ENCODE peak calls at places on chromosome 7, in four cellular contexts. H is SK-N-SH, Y is HepG2, X is GM12878. E is an unnamed sample.

GRCh38 chr7:15215611-15216010 is 313.1 kb upstream of the DGKB start:
- DNase-seq in H (no peak), X (no peak), Y (no peak), E (no peak)

GRCh38 chr7:118148930-118149329 is 35.0 kb upstream of the LSM8 start:
- DNase-seq in X (no peak), Y (no peak), H (no peak), E (peak)

GRCh38 chr7:87083865-87084519 is 24.5 kb upstream of the ELAPOR2 start:
- DNase-seq in X (no peak), Y (no peak), H (no peak), E (no peak)

GRCh38 chr7:23356726-23357125 is 57.6 kb downstream of the MALSU1 start:
- DNase-seq in X (no peak), Y (no peak), H (no peak), E (no peak)

GRCh38 chr7:47625861-47626444 is 44.0 kb upstream of the TNS3 start:
- DNase-seq in X (no peak), Y (no peak), H (no peak), E (no peak)

GRCh38 chr7:122770943-122771342 is 68.2 kb upstream of the RNF148 start:
- DNase-seq in X (no peak), Y (no peak), H (no peak), E (no peak)

GRCh38 chr7:22765609-22766008 is 38.6 kb downstream of the IL6 start:
- DNase-seq in Y (no peak), X (peak), H (no peak), E (no peak)

GRCh38 chr7:51040777-51041176 is 258.1 kb upstream of the GRB10 start:
- DNase-seq in X (no peak), H (peak), Y (no peak), E (no peak)

GRCh38 chr7:137873524-137873923 is 26.8 kb upstream of the DGKI start:
- DNase-seq in H (no peak), X (no peak), Y (no peak), E (no peak)

GRCh38 chr7:47488205-47488968 is 93.5 kb downstream of the TNS3 start:
- DNase-seq in X (no peak), H (no peak), Y (no peak), E (no peak)

GRCh38 chr7:92808006-92808405 is 28.4 kb downstream of the CDK6 start:
- DNase-seq in X (no peak), Y (no peak), H (no peak), E (no peak)

GRCh38 chr7:5424689-5425506 is 1.3 kb upstream of the TNRC18 start:
- DNase-seq in Y (peak), H (no peak), X (no peak), E (peak)

GRCh38 chr7:90412458-90413184 is 9.4 kb downstream of the CLDN12 start:
- DNase-seq in Y (peak), H (peak), X (no peak), E (no peak)

GRCh38 chr7:149772821-149773425 is 465 bp downstream of the ZNF467 start:
- DNase-seq in H (no peak), X (no peak), Y (no peak), E (peak)

GRCh38 chr7:95628831-95629439 is 32.6 kb upstream of the PDK4 start:
- DNase-seq in Y (no peak), X (no peak), H (no peak), E (no peak)

GRCh38 chr7:145036592-145037386 is 200.9 kb upstream of the TPK1 start:
- DNase-seq in H (peak), X (peak), Y (peak), E (peak)

GRCh38 chr7:41097501-41097900 is 605.4 kb downstream of the INHBA start:
- DNase-seq in X (no peak), Y (no peak), H (no peak), E (no peak)

GRCh38 chr7:12647364-12648219 is 39.8 kb upstream of the ARL4A start:
- DNase-seq in Y (peak), H (no peak), X (no peak), E (peak)

GRCh38 chr7:25216837-25217236 is 11.4 kb downstream of the NPVF start:
- DNase-seq in H (peak), X (peak), Y (peak), E (peak)

GRCh38 chr7:44162179-44162578 is 21.0 kb upstream of the MYL7 start:
- DNase-seq in H (no peak), Y (no peak), X (no peak), E (no peak)

GRCh38 chr7:129401228-129401967 is 32.8 kb upstream of the STRIP2 start:
- DNase-seq in X (no peak), Y (peak), H (no peak), E (peak)

GRCh38 chr7:30252885-30253795 is 31.3 kb upstream of the ZNRF2 start:
- DNase-seq in X (no peak), H (no peak), Y (no peak), E (no peak)

GRCh38 chr7:69457912-69458491 is 140.3 kb upstream of the AUTS2 start:
- DNase-seq in H (no peak), Y (no peak), X (no peak), E (no peak)

GRCh38 chr7:132078891-132079735 is 497.2 kb downstream of the PLXNA4 start:
- DNase-seq in X (no peak), Y (no peak), H (no peak), E (no peak)

GRCh38 chr7:31495653-31496052 is 18.2 kb upstream of the ITPRID1 start:
- DNase-seq in Y (no peak), X (no peak), H (no peak), E (no peak)

GRCh38 chr7:149422914-149423285 is 38.0 kb downstream of the ZNF777 start:
- DNase-seq in X (no peak), H (no peak), Y (no peak), E (no peak)

DNA sequence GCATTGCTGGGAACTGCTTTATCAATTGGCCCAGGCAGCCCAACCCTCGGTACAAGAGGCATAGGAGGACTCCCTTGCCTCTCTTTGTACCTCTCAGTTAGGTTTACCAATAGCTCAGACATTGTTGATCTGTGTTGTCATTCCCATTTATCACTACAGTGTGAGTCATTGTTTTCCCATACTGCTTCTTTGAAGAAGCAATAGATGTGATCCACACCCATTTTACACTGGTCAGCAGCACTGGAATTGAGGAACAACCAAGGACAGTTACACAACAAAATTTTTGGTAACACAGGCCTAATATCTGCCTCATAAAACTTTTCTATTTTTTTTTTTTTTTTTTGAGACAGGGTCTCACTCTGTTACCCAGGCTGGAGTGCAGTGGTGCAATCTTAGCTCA is 307.2 kb downstream of the SNX13 start:
- DNase-seq in X (no peak), H (no peak), Y (peak), E (no peak)
- TF ChIP-seq NFIC in X (no peak), H (no peak), Y (no peak), E (no peak)

GRCh38 chr7:152590481-152590880 is 85.5 kb downstream of the XRCC2 start:
- DNase-seq in X (no peak), Y (no peak), H (no peak), E (no peak)

GRCh38 chr7:152583006-152583405 is 92.9 kb downstream of the XRCC2 start:
- DNase-seq in H (no peak), Y (no peak), X (no peak), E (no peak)

GRCh38 chr7:152587366-152587765 is 88.6 kb downstream of the XRCC2 start:
- DNase-seq in Y (no peak), X (no peak), H (no peak), E (no peak)

GRCh38 chr7:152588350-152588749 is 87.6 kb downstream of the XRCC2 start:
- DNase-seq in Y (peak), X (no peak), H (no peak), E (no peak)
- TF ChIP-seq NFIC in Y (no peak), X (no peak), H (no peak), E (no peak)

GRCh38 chr7:29120955-29121354 is 25.4 kb downstream of the CPVL start:
- DNase-seq in H (no peak), Y (no peak), X (no peak), E (no peak)

GRCh38 chr7:29122750-29123149 is 23.6 kb downstream of the CPVL start:
- DNase-seq in Y (no peak), H (no peak), X (no peak), E (no peak)

GRCh38 chr7:29123611-29124190 is 22.6 kb downstream of the CPVL start:
- DNase-seq in X (no peak), Y (no peak), H (no peak), E (no peak)

GRCh38 chr7:29119538-29119937 is 26.8 kb downstream of the CPVL start:
- DNase-seq in Y (no peak), X (no peak), H (no peak), E (no peak)

DNA sequence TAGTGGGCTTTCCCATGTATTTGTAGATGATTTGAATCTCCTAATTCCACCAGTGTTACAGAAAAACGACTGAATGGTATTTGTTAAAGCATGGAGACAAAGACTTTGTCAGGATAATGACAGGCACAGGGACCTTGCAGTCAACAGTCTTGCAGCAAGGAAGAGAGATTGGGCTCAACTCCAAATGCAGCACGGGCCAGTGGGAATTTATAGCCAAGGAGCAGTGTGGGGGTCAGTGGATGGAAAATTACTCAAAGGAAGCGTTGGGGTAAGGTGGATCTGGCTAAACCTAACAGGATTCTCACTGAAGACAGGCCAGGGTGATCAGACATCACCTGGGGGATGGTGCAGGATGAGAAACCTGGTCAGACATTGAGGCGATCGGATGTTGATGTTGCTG is 24.3 kb downstream of the CPVL start:
- DNase-seq in H (no peak), X (no peak), Y (no peak), E (no peak)
- TF ChIP-seq NFIC in H (no peak), X (no peak), Y (no peak), E (no peak)

GRCh38 chr7:7242899-7243298 is 60.6 kb downstream of the C1GALT1 start:
- DNase-seq in X (no peak), H (no peak), Y (no peak), E (no peak)
- TF ChIP-seq NFIC in X (no peak), H (no peak), Y (no peak), E (no peak)

DNA sequence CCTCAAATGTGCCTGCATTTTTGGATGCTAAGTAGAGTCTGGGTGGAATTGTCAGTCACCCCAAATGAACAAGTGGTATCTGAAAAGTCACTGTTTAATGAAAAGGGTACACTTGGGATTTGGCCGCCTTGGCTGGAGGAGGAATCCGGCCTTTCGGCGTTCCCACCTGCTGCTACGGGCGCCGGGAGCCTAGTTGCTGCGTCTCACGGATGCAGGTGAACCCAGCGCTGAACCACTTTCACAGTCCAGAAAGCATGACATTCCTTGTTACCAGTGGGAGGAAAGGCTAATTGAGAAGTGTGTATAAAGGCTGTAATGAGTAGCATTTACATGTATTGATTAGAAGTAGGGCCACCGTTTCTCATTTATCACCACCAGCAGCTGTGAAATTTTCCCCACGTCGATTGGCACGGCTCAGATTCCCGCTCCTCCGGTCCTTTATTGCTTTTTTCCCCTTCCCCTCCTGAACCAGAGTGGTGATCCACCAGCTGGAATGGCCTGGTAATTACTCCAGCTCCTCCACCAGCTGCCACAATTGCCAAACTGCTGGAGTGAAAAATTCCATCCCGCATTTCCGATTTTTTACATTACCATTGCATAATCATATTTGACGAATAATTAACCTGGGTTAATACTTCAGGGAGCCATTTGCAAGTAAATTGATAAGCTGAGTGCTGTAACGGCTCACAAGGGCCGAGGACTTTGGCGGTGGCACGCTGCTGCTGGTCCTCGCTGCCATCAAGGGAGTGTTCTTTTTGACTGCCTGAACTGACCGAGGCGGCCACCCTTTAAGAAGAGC is 153.2 kb downstream of the POU6F2 start:
- DNase-seq in Y (no peak), X (no peak), H (no peak), E (no peak)
- TF ChIP-seq NFIC in Y (no peak), X (no peak), H (no peak), E (no peak)

DNA sequence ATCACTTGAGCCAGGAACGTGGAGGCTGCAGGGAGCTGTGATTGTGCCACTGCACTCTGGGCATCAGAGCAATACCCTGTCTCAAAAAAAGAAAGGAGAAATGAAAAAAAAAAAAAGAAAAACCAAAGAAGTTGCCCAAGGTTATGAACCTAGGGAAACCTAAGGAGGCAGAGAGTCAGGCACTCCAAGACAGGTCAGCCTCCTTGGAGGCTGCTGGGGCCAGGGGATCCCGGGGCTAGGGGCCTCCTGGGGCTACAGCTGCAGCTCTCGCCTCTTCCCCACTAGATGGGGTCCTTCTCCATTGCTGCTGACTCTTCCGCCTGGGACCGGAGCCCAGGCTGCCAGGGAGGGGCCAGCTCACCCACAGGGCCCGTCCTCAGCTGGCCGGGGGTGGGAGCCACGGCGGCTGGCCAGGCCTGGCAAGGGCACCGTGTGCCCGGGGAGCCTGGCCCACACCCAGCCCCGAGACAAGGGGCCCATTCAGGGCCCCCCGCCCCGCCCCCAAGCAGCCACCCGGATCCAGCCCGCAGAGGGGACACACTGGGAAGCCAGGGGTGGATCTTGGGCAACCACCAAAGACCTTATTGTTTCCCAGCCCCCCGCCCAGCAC is 1.7 kb upstream of the SPACDR start:
- DNase-seq in H (peak), X (no peak), Y (peak), E (peak)
- TF ChIP-seq NFIC in H (peak), X (no peak), Y (no peak), E (peak)